ENCODE peak calls at places on chromosomes 13 and 19, in nine cellular contexts. E, X, L, R, P, M, Y, Z and G are unnamed samples.

GRCh38 chr13:57075588-57075987 is 65.1 kb upstream of the PRR20A start:
- DNase-seq in E (no peak), X (no peak), L (no peak), R (no peak), P (no peak), M (no peak), Y (no peak), Z (no peak), G (no peak)

GRCh38 chr13:96025283-96025682 is 27.9 kb downstream of the UGGT2 start:
- DNase-seq in E (no peak), X (no peak), L (peak), R (peak), P (no peak), M (peak), Y (no peak), Z (no peak), G (no peak)

GRCh38 chr13:99606322-99607089 is 105.2 kb downstream of the TM9SF2 start:
- DNase-seq in E (peak), X (peak), L (peak), R (peak), P (peak), M (peak), Y (peak), Z (peak), G (peak)

GRCh38 chr13:73877399-73877798 is 256.8 kb downstream of the KLF12 start:
- DNase-seq in E (no peak), X (no peak), L (no peak), R (no peak), P (no peak), M (no peak), Y (no peak), Z (no peak), G (no peak)

GRCh38 chr19:4988770-4989251 is 19.9 kb downstream of the KDM4B start:
- DNase-seq in E (peak), X (no peak), L (peak), R (peak), P (no peak), M (peak), Y (no peak), Z (no peak), G (no peak)

GRCh38 chr13:107462501-107462900 is 752.8 kb downstream of the LIG4 start:
- DNase-seq in E (no peak), X (no peak), L (no peak), R (no peak), P (no peak), M (peak), Y (no peak), Z (no peak), G (no peak)

GRCh38 chr13:63209330-63210017 is 1793.8 kb upstream of the PCDH20 start:
- DNase-seq in E (peak), X (no peak), L (peak), R (no peak), P (no peak), M (peak), Y (no peak), Z (no peak), G (no peak)

GRCh38 chr13:114269281-114269770 is 12.1 kb upstream of the UPF3A start:
- DNase-seq in E (no peak), X (no peak), L (no peak), R (no peak), P (no peak), M (no peak), Y (no peak), Z (no peak), G (no peak)

GRCh38 chr13:52809310-52809769 is 39.1 kb downstream of the PCDH8 start:
- DNase-seq in E (peak), X (no peak), L (peak), R (peak), P (peak), M (peak), Y (peak), Z (peak), G (peak)

GRCh38 chr19:12779162-12779993 is 4.0 kb upstream of the HOOK2 start:
- DNase-seq in E (peak), X (no peak), L (peak), R (no peak), P (no peak), M (peak), Y (peak), Z (peak), G (peak)

GRCh38 chr19:13544423-13544822 is 38.1 kb upstream of the CACNA1A start:
- DNase-seq in E (no peak), X (no peak), L (no peak), R (no peak), P (no peak), M (no peak), Y (no peak), Z (no peak), G (no peak)

GRCh38 chr13:101982903-101983302 is 418.9 kb downstream of the FGF14 start:
- DNase-seq in E (no peak), X (no peak), L (no peak), R (no peak), P (no peak), M (no peak), Y (no peak), Z (no peak), G (no peak)

GRCh38 chr19:54388001-54388802 is 23.5 kb upstream of the LAIR1 start:
- DNase-seq in E (no peak), X (no peak), L (no peak), R (no peak), P (peak), M (peak), Y (peak), Z (peak), G (no peak)

GRCh38 chr13:89227356-89227755 is 1556.2 kb downstream of the SLITRK5 start:
- DNase-seq in E (no peak), X (no peak), L (no peak), R (peak), P (no peak), M (peak), Y (no peak), Z (no peak), G (peak)

GRCh38 chr19:15156391-15156790 is 44.4 kb downstream of the NOTCH3 start:
- DNase-seq in E (no peak), X (no peak), L (no peak), R (no peak), P (no peak), M (no peak), Y (no peak), Z (no peak), G (no peak)

GRCh38 chr13:88068975-88069374 is 397.8 kb downstream of the SLITRK5 start:
- DNase-seq in E (no peak), X (no peak), L (no peak), R (peak), P (no peak), M (no peak), Y (no peak), Z (no peak), G (no peak)

GRCh38 chr19:39109641-39110040 is 15.9 kb upstream of the PAK4 start:
- DNase-seq in E (no peak), X (no peak), L (no peak), R (no peak), P (no peak), M (no peak), Y (no peak), Z (no peak), G (no peak)

GRCh38 chr13:43478178-43478577 is 308.6 kb downstream of the ENOX1 start:
- DNase-seq in E (no peak), X (no peak), L (no peak), R (no peak), P (no peak), M (no peak), Y (no peak), Z (no peak), G (no peak)

GRCh38 chr19:2680808-2681207 is 21.7 kb downstream of the GNG7 start:
- DNase-seq in E (no peak), X (no peak), L (no peak), R (no peak), P (no peak), M (no peak), Y (no peak), Z (no peak), G (no peak)

GRCh38 chr13:35874704-35875103 is 256.5 kb downstream of the DCLK1 start:
- DNase-seq in E (no peak), X (no peak), L (no peak), R (no peak), P (no peak), M (no peak), Y (no peak), Z (no peak), G (no peak)

GRCh38 chr13:44815507-44816074 is 173.7 kb downstream of the NUFIP1 start:
- DNase-seq in E (peak), X (no peak), L (peak), R (peak), P (no peak), M (peak), Y (peak), Z (peak), G (peak)

GRCh38 chr19:38229585-38230073 is 5.6 kb upstream of the DPF1 start:
- DNase-seq in E (peak), X (no peak), L (peak), R (peak), P (no peak), M (peak), Y (peak), Z (peak), G (peak)